ENCODE peak calls at places on chromosomes 3 and 15, in nine cellular contexts. One of them, this sample, is unnamed.

GRCh38 chr3:12611117-12611516 is 52.8 kb downstream of the RAF1 start:
- DNase-seq in progenitor cell of endocrine pancreas: no peak
- DNase-seq in posterior cingulate gyrus: no peak
- DNase-seq in AG09319: no peak
- DNase-seq in A549: no peak
- DNase-seq in myocyte: no peak
- DNase-seq in neural crest cell: no peak
- DNase-seq in cerebellum: no peak
- DNase-seq in posterior vena cava: no peak
- DNase-seq in this sample: no peak

GRCh38 chr15:33234019-33234418 is 39.5 kb upstream of the FMN1 start:
- DNase-seq in AG09319: peak
- DNase-seq in myocyte: peak
- DNase-seq in neural crest cell: peak
- DNase-seq in posterior cingulate gyrus: no peak
- DNase-seq in posterior vena cava: no peak
- DNase-seq in progenitor cell of endocrine pancreas: no peak
- DNase-seq in cerebellum: no peak
- DNase-seq in A549: peak
- DNase-seq in this sample: no peak

GRCh38 chr15:78316211-78317077 is 17.0 kb upstream of the SKIC8 start:
- DNase-seq in progenitor cell of endocrine pancreas: no peak
- DNase-seq in A549: no peak
- DNase-seq in AG09319: no peak
- DNase-seq in myocyte: no peak
- DNase-seq in neural crest cell: peak
- DNase-seq in posterior cingulate gyrus: peak
- DNase-seq in cerebellum: no peak
- DNase-seq in posterior vena cava: peak
- DNase-seq in this sample: no peak

GRCh38 chr15:60370804-60371700 is 26.7 kb downstream of the ANXA2 start:
- DNase-seq in AG09319: peak
- DNase-seq in A549: peak
- DNase-seq in progenitor cell of endocrine pancreas: no peak
- DNase-seq in neural crest cell: no peak
- DNase-seq in posterior vena cava: peak
- DNase-seq in posterior cingulate gyrus: no peak
- DNase-seq in myocyte: peak
- DNase-seq in cerebellum: no peak
- DNase-seq in this sample: no peak

GRCh38 chr3:29301332-29302011 is 20.6 kb downstream of the RBMS3 start:
- DNase-seq in A549: no peak
- DNase-seq in myocyte: no peak
- DNase-seq in neural crest cell: no peak
- DNase-seq in posterior cingulate gyrus: no peak
- DNase-seq in AG09319: no peak
- DNase-seq in cerebellum: no peak
- DNase-seq in posterior vena cava: no peak
- DNase-seq in progenitor cell of endocrine pancreas: no peak
- DNase-seq in this sample: no peak

GRCh38 chr15:92705693-92706618 is 50.4 kb upstream of the FAM174B start:
- DNase-seq in myocyte: no peak
- DNase-seq in posterior vena cava: no peak
- DNase-seq in neural crest cell: no peak
- DNase-seq in progenitor cell of endocrine pancreas: no peak
- DNase-seq in cerebellum: no peak
- DNase-seq in posterior cingulate gyrus: no peak
- DNase-seq in A549: no peak
- DNase-seq in AG09319: no peak
- DNase-seq in this sample: no peak

GRCh38 chr3:146265720-146266119 is 14.8 kb upstream of the PLSCR4 start:
- DNase-seq in myocyte: no peak
- DNase-seq in progenitor cell of endocrine pancreas: no peak
- DNase-seq in A549: no peak
- DNase-seq in posterior vena cava: no peak
- DNase-seq in AG09319: no peak
- DNase-seq in cerebellum: no peak
- DNase-seq in neural crest cell: no peak
- DNase-seq in posterior cingulate gyrus: no peak
- DNase-seq in this sample: no peak

GRCh38 chr3:49906004-49906860 is 2.6 kb upstream of the MST1R start:
- DNase-seq in posterior vena cava: peak
- DNase-seq in myocyte: peak
- DNase-seq in cerebellum: peak
- DNase-seq in AG09319: peak
- DNase-seq in neural crest cell: peak
- DNase-seq in progenitor cell of endocrine pancreas: no peak
- DNase-seq in posterior cingulate gyrus: peak
- DNase-seq in A549: peak
- DNase-seq in this sample: no peak

GRCh38 chr3:183277260-183277659 is 24.2 kb downstream of the B3GNT5 start:
- DNase-seq in progenitor cell of endocrine pancreas: no peak
- DNase-seq in neural crest cell: no peak
- DNase-seq in AG09319: no peak
- DNase-seq in myocyte: no peak
- DNase-seq in cerebellum: no peak
- DNase-seq in posterior cingulate gyrus: no peak
- DNase-seq in A549: no peak
- DNase-seq in posterior vena cava: no peak
- DNase-seq in this sample: no peak

GRCh38 chr3:37526511-37526910 is 335.2 kb upstream of the CTDSPL start:
- DNase-seq in myocyte: peak
- DNase-seq in AG09319: peak
- DNase-seq in posterior vena cava: peak
- DNase-seq in cerebellum: no peak
- DNase-seq in posterior cingulate gyrus: no peak
- DNase-seq in A549: no peak
- DNase-seq in progenitor cell of endocrine pancreas: no peak
- DNase-seq in neural crest cell: no peak
- DNase-seq in this sample: no peak

GRCh38 chr15:67873777-67874176 is 33.9 kb upstream of the RNU6-1 start:
- DNase-seq in myocyte: no peak
- DNase-seq in cerebellum: no peak
- DNase-seq in A549: no peak
- DNase-seq in posterior cingulate gyrus: no peak
- DNase-seq in AG09319: no peak
- DNase-seq in progenitor cell of endocrine pancreas: no peak
- DNase-seq in neural crest cell: no peak
- DNase-seq in posterior vena cava: no peak
- DNase-seq in this sample: no peak

GRCh38 chr15:80953953-80954778 is 35.5 kb downstream of the MESD start:
- DNase-seq in posterior vena cava: peak
- DNase-seq in myocyte: no peak
- DNase-seq in A549: no peak
- DNase-seq in cerebellum: no peak
- DNase-seq in neural crest cell: no peak
- DNase-seq in posterior cingulate gyrus: no peak
- DNase-seq in AG09319: no peak
- DNase-seq in progenitor cell of endocrine pancreas: no peak
- DNase-seq in this sample: no peak

GRCh38 chr15:31402511-31403056 is 75.9 kb downstream of the KLF13 start:
- DNase-seq in AG09319: no peak
- DNase-seq in cerebellum: no peak
- DNase-seq in progenitor cell of endocrine pancreas: no peak
- DNase-seq in posterior vena cava: peak
- DNase-seq in posterior cingulate gyrus: no peak
- DNase-seq in A549: no peak
- DNase-seq in myocyte: no peak
- DNase-seq in neural crest cell: no peak
- DNase-seq in this sample: no peak

GRCh38 chr15:50890751-50891150 is 17.7 kb upstream of the AP4E1 start:
- DNase-seq in myocyte: no peak
- DNase-seq in AG09319: no peak
- DNase-seq in progenitor cell of endocrine pancreas: no peak
- DNase-seq in neural crest cell: no peak
- DNase-seq in cerebellum: no peak
- DNase-seq in posterior vena cava: no peak
- DNase-seq in posterior cingulate gyrus: no peak
- DNase-seq in A549: no peak
- DNase-seq in this sample: no peak

GRCh38 chr15:81224232-81224631 is 27.6 kb downstream of the IL16 start:
- DNase-seq in AG09319: no peak
- DNase-seq in neural crest cell: no peak
- DNase-seq in posterior cingulate gyrus: no peak
- DNase-seq in posterior vena cava: no peak
- DNase-seq in A549: no peak
- DNase-seq in cerebellum: peak
- DNase-seq in myocyte: peak
- DNase-seq in progenitor cell of endocrine pancreas: no peak
- DNase-seq in this sample: no peak

GRCh38 chr3:38551026-38551832 is 55.1 kb downstream of the EXOG start:
- DNase-seq in AG09319: no peak
- DNase-seq in neural crest cell: no peak
- DNase-seq in posterior vena cava: peak
- DNase-seq in posterior cingulate gyrus: no peak
- DNase-seq in A549: no peak
- DNase-seq in cerebellum: no peak
- DNase-seq in progenitor cell of endocrine pancreas: no peak
- DNase-seq in myocyte: no peak
- DNase-seq in this sample: no peak

GRCh38 chr3:194206375-194206774 is 70.4 kb downstream of the HES1 start:
- DNase-seq in posterior vena cava: peak
- DNase-seq in cerebellum: no peak
- DNase-seq in AG09319: no peak
- DNase-seq in posterior cingulate gyrus: no peak
- DNase-seq in progenitor cell of endocrine pancreas: no peak
- DNase-seq in myocyte: peak
- DNase-seq in A549: no peak
- DNase-seq in neural crest cell: no peak
- DNase-seq in this sample: no peak

GRCh38 chr15:32671339-32672325 is 30.1 kb downstream of the SCG5 start:
- DNase-seq in cerebellum: no peak
- DNase-seq in posterior cingulate gyrus: peak
- DNase-seq in progenitor cell of endocrine pancreas: no peak
- DNase-seq in posterior vena cava: no peak
- DNase-seq in AG09319: no peak
- DNase-seq in myocyte: no peak
- DNase-seq in neural crest cell: no peak
- DNase-seq in A549: no peak
- DNase-seq in this sample: no peak

GRCh38 chr3:184361532-184361931 is at the start of the genes CLCN2 and POLR2H:
- DNase-seq in neural crest cell: peak
- DNase-seq in posterior cingulate gyrus: peak
- DNase-seq in AG09319: no peak
- DNase-seq in cerebellum: peak
- DNase-seq in progenitor cell of endocrine pancreas: peak
- DNase-seq in A549: no peak
- DNase-seq in myocyte: peak
- DNase-seq in posterior vena cava: peak
- DNase-seq in this sample: peak

GRCh38 chr3:24149032-24149431 is 203.9 kb downstream of the NR1D2 start:
- DNase-seq in cerebellum: no peak
- DNase-seq in posterior cingulate gyrus: no peak
- DNase-seq in progenitor cell of endocrine pancreas: no peak
- DNase-seq in posterior vena cava: no peak
- DNase-seq in myocyte: no peak
- DNase-seq in neural crest cell: no peak
- DNase-seq in AG09319: no peak
- DNase-seq in A549: no peak
- DNase-seq in this sample: no peak

GRCh38 chr15:26394801-26395200 is 378.1 kb downstream of the GABRB3 start:
- DNase-seq in A549: no peak
- DNase-seq in myocyte: no peak
- DNase-seq in AG09319: no peak
- DNase-seq in cerebellum: no peak
- DNase-seq in neural crest cell: no peak
- DNase-seq in posterior cingulate gyrus: no peak
- DNase-seq in posterior vena cava: no peak
- DNase-seq in progenitor cell of endocrine pancreas: no peak
- DNase-seq in this sample: no peak

GRCh38 chr15:85318048-85318731 is 62.2 kb upstream of the AKAP13 start:
- DNase-seq in posterior vena cava: no peak
- DNase-seq in A549: peak
- DNase-seq in cerebellum: no peak
- DNase-seq in myocyte: peak
- DNase-seq in AG09319: peak
- DNase-seq in posterior cingulate gyrus: no peak
- DNase-seq in progenitor cell of endocrine pancreas: no peak
- DNase-seq in neural crest cell: no peak
- DNase-seq in this sample: no peak

GRCh38 chr3:122934251-122934650 is 93.3 kb downstream of the SEMA5B start:
- DNase-seq in neural crest cell: no peak
- DNase-seq in posterior vena cava: no peak
- DNase-seq in A549: no peak
- DNase-seq in posterior cingulate gyrus: no peak
- DNase-seq in AG09319: no peak
- DNase-seq in myocyte: no peak
- DNase-seq in progenitor cell of endocrine pancreas: no peak
- DNase-seq in cerebellum: no peak
- DNase-seq in this sample: no peak

GRCh38 chr15:89088605-89089315 is 504 bp downstream of the ABHD2 start:
- DNase-seq in AG09319: no peak
- DNase-seq in progenitor cell of endocrine pancreas: peak
- DNase-seq in myocyte: peak
- DNase-seq in A549: no peak
- DNase-seq in neural crest cell: no peak
- DNase-seq in cerebellum: no peak
- DNase-seq in posterior cingulate gyrus: no peak
- DNase-seq in posterior vena cava: peak
- DNase-seq in this sample: no peak

GRCh38 chr3:10448544-10448943 is 56.8 kb downstream of the ATP2B2 start:
- DNase-seq in progenitor cell of endocrine pancreas: no peak
- DNase-seq in neural crest cell: no peak
- DNase-seq in cerebellum: no peak
- DNase-seq in posterior cingulate gyrus: no peak
- DNase-seq in myocyte: no peak
- DNase-seq in posterior vena cava: no peak
- DNase-seq in AG09319: no peak
- DNase-seq in A549: no peak
- DNase-seq in this sample: no peak

GRCh38 chr15:36501063-36501678 is 78.3 kb upstream of the CDIN1 start:
- DNase-seq in posterior vena cava: no peak
- DNase-seq in cerebellum: peak
- DNase-seq in posterior cingulate gyrus: no peak
- DNase-seq in myocyte: peak
- DNase-seq in AG09319: peak
- DNase-seq in A549: peak
- DNase-seq in neural crest cell: peak
- DNase-seq in progenitor cell of endocrine pancreas: no peak
- DNase-seq in this sample: no peak

GRCh38 chr3:151216641-151217040 is 13.6 kb upstream of the GPR171 start:
- DNase-seq in cerebellum: no peak
- DNase-seq in progenitor cell of endocrine pancreas: no peak
- DNase-seq in posterior cingulate gyrus: no peak
- DNase-seq in posterior vena cava: no peak
- DNase-seq in AG09319: no peak
- DNase-seq in neural crest cell: no peak
- DNase-seq in myocyte: no peak
- DNase-seq in A549: no peak
- DNase-seq in this sample: no peak

GRCh38 chr15:31069360-31070000 is 32.0 kb downstream of the TRPM1 start:
- DNase-seq in posterior cingulate gyrus: no peak
- DNase-seq in neural crest cell: no peak
- DNase-seq in progenitor cell of endocrine pancreas: no peak
- DNase-seq in posterior vena cava: no peak
- DNase-seq in AG09319: no peak
- DNase-seq in myocyte: no peak
- DNase-seq in cerebellum: no peak
- DNase-seq in A549: no peak
- DNase-seq in this sample: no peak

GRCh38 chr15:25510146-25510545 is 71.3 kb upstream of the UBE3A start:
- DNase-seq in AG09319: no peak
- DNase-seq in myocyte: no peak
- DNase-seq in progenitor cell of endocrine pancreas: no peak
- DNase-seq in neural crest cell: no peak
- DNase-seq in posterior vena cava: no peak
- DNase-seq in A549: no peak
- DNase-seq in posterior cingulate gyrus: no peak
- DNase-seq in cerebellum: no peak
- DNase-seq in this sample: no peak

GRCh38 chr15:52228928-52229327 is 37.7 kb upstream of the GNB5 start:
- DNase-seq in posterior vena cava: no peak
- DNase-seq in A549: no peak
- DNase-seq in myocyte: peak
- DNase-seq in posterior cingulate gyrus: no peak
- DNase-seq in neural crest cell: no peak
- DNase-seq in cerebellum: no peak
- DNase-seq in AG09319: no peak
- DNase-seq in progenitor cell of endocrine pancreas: no peak
- DNase-seq in this sample: no peak

GRCh38 chr3:155847993-155848392 is 6.2 kb downstream of the SLC33A1 start:
- DNase-seq in AG09319: no peak
- DNase-seq in progenitor cell of endocrine pancreas: no peak
- DNase-seq in posterior vena cava: no peak
- DNase-seq in A549: no peak
- DNase-seq in neural crest cell: no peak
- DNase-seq in cerebellum: no peak
- DNase-seq in myocyte: no peak
- DNase-seq in posterior cingulate gyrus: no peak
- DNase-seq in this sample: no peak

This sample was measured in chondrocyte.